ENCODE peak calls at places on chromosomes 5 and 9, in eight cellular contexts. T is chondrocyte, J is T-helper 22 cell, P is HS-27A, L is hippocampal formation, B is NCI-H345, O is memory B cell, A is HT1080. I is an unnamed sample.

GRCh38 chr9:19133549-19134345 is 6.5 kb upstream of the PLIN2 start:
- DNase-seq in P (no peak), J (no peak), O (no peak), A (no peak), T (no peak), B (no peak), L (no peak), I (no peak)

GRCh38 chr5:122972877-122973276 is 63.6 kb downstream of the PPIC start:
- DNase-seq in P (peak), A (peak), J (no peak), T (no peak), O (no peak), B (no peak), L (no peak), I (peak)

GRCh38 chr9:4662108-4662988 is at the start of gene PLPP6:
- DNase-seq in P (no peak), L (peak), J (peak), T (peak), B (peak), O (peak), A (peak), I (peak)

GRCh38 chr5:158456756-158457155 is 597.8 kb upstream of the CLINT1 start:
- DNase-seq in L (no peak), J (no peak), B (no peak), A (peak), O (no peak), T (no peak), P (peak), I (peak)

GRCh38 chr5:39518516-39518915 is 93.7 kb upstream of the DAB2 start:
- DNase-seq in P (peak), O (no peak), L (no peak), B (no peak), T (no peak), J (no peak), A (no peak), I (peak)

GRCh38 chr9:94443039-94443722 is 111.7 kb upstream of the PCAT7 start:
- DNase-seq in B (no peak), P (no peak), A (no peak), L (no peak), T (no peak), O (no peak), J (no peak), I (no peak)

GRCh38 chr5:158832736-158833135 is 267.0 kb downstream of the EBF1 start:
- DNase-seq in B (no peak), O (no peak), L (no peak), T (no peak), A (no peak), P (no peak), J (no peak), I (no peak)

GRCh38 chr9:21796768-21797167 is 5.7 kb upstream of the MTAP start:
- DNase-seq in O (no peak), L (no peak), J (no peak), B (no peak), A (no peak), T (no peak), P (no peak), I (peak)

GRCh38 chr5:126471875-126472537 is 48.8 kb downstream of the GRAMD2B start:
- DNase-seq in T (no peak), J (no peak), O (no peak), L (no peak), P (peak), B (no peak), A (peak), I (peak)

GRCh38 chr9:12851331-12851730 is 76.5 kb downstream of the LURAP1L start:
- DNase-seq in B (no peak), T (no peak), J (no peak), P (no peak), L (no peak), O (no peak), A (no peak), I (no peak)

GRCh38 chr5:337565-338130 is 16.1 kb downstream of the AHRR start:
- DNase-seq in P (no peak), B (peak), T (no peak), A (peak), L (no peak), J (no peak), O (no peak), I (no peak)

GRCh38 chr9:20623021-20623747 is 885 bp upstream of the MLLT3 start:
- DNase-seq in A (peak), B (peak), J (peak), P (no peak), L (no peak), T (no peak), O (no peak), I (no peak)

GRCh38 chr9:136225748-136226679 is 19.6 kb downstream of the QSOX2 start:
- DNase-seq in B (peak), L (no peak), A (peak), T (no peak), P (no peak), J (peak), O (peak), I (peak)

GRCh38 chr9:70101265-70101664 is 57.6 kb downstream of the MAMDC2 start:
- DNase-seq in L (no peak), J (no peak), P (no peak), O (no peak), T (no peak), B (no peak), A (peak), I (peak)

GRCh38 chr5:90640484-90641059 is 82.0 kb downstream of the ADGRV1 start:
- DNase-seq in L (no peak), B (no peak), A (no peak), J (no peak), O (no peak), P (no peak), T (no peak), I (no peak)

GRCh38 chr9:81902601-81903000 is 25.6 kb upstream of the SPATA31D4 start:
- DNase-seq in P (no peak), J (no peak), O (no peak), A (peak), T (no peak), L (no peak), B (no peak), I (no peak)

GRCh38 chr9:83432104-83432627 is 106.0 kb downstream of the FRMD3 start:
- DNase-seq in P (no peak), L (peak), J (no peak), A (peak), O (no peak), B (no peak), T (no peak), I (peak)

GRCh38 chr5:144377207-144377606 is 206.5 kb downstream of the KCTD16 start:
- DNase-seq in J (no peak), B (no peak), O (no peak), P (no peak), L (no peak), A (no peak), T (no peak), I (no peak)

GRCh38 chr5:115586525-115587146 is 15.6 kb downstream of the TICAM2 start:
- DNase-seq in T (no peak), A (no peak), L (no peak), B (peak), J (no peak), O (peak), P (no peak), I (peak)

GRCh38 chr5:23631283-23632045 is 124.1 kb downstream of the PRDM9 start:
- DNase-seq in P (no peak), O (no peak), A (peak), T (no peak), J (no peak), B (no peak), L (no peak), I (peak)

GRCh38 chr5:112270299-112271293 is 148.5 kb downstream of the EPB41L4A start:
- DNase-seq in A (no peak), B (no peak), P (no peak), T (no peak), O (no peak), L (no peak), J (no peak), I (no peak)

GRCh38 chr9:134243778-134244467 is 79.6 kb upstream of the RNU6ATAC start:
- DNase-seq in J (no peak), B (no peak), O (peak), T (no peak), P (no peak), L (peak), A (no peak), I (no peak)

GRCh38 chr5:14417792-14418765 is 163.5 kb upstream of the OTULINL start:
- DNase-seq in T (no peak), B (no peak), A (peak), L (no peak), O (no peak), J (no peak), P (no peak), I (peak)

GRCh38 chr5:62259699-62260220 is 46.2 kb upstream of the KIF2A start:
- DNase-seq in P (no peak), B (no peak), O (no peak), A (no peak), T (no peak), J (no peak), L (no peak), I (no peak)